ENCODE peak calls at places on chromosomes 2 and 18, in nine cellular contexts. G is cardiac muscle cell; Z is lower lobe of right lung; A is fibroblast of lung; D is HCT116; F is esophagus squamous epithelium; U is CD8-positive, alpha-beta memory T cell; W is CD4-positive, CD25-positive, alpha-beta regulatory T cell; E is bronchial epithelial cell. I is an unnamed sample.

GRCh38 chr18:48621815-48622555 is 83.2 kb downstream of the CTIF start:
- DNase-seq in G (no peak), Z (no peak), A (no peak), D (no peak), F (no peak), U (no peak), W (no peak), E (peak; percentile 10), I (no peak)

GRCh38 chr2:101625387-101625786 is 72.1 kb upstream of the MAP4K4 start:
- DNase-seq in G (no peak), Z (no peak), A (no peak), D (no peak), F (no peak), U (no peak), W (no peak), E (peak; percentile 23), I (no peak)

GRCh38 chr2:234488913-234489451 is 7.9 kb downstream of the ARL4C start:
- DNase-seq in G (no peak), Z (no peak), A (no peak), D (no peak), F (no peak), U (peak; percentile 88), W (peak; percentile 82), E (no peak), I (peak; percentile 81)

GRCh38 chr2:113157897-113158753 is 15.6 kb upstream of the PSD4 start:
- DNase-seq in G (peak; percentile 26), Z (no peak), A (peak; percentile 40), D (no peak), F (no peak), U (no peak), W (no peak), E (peak; percentile 95), I (no peak)

GRCh38 chr18:23281626-23282436 is 146.5 kb downstream of the CABLES1 start:
- DNase-seq in G (peak; percentile 17), Z (no peak), A (no peak), D (peak; percentile 35), F (no peak), U (no peak), W (no peak), E (peak; percentile 92), I (no peak)

GRCh38 chr2:203484266-203485112 is 50.6 kb downstream of the RAPH1 start:
- DNase-seq in G (peak; percentile 54), Z (no peak), A (peak; percentile 52), D (no peak), F (no peak), U (peak; percentile 42), W (peak; percentile 63), E (peak; percentile 24), I (peak; percentile 62)

GRCh38 chr2:18721038-18721922 is 131.9 kb upstream of the NT5C1B start:
- DNase-seq in G (peak; percentile 65), Z (no peak), A (peak; percentile 18), D (no peak), F (no peak), U (no peak), W (no peak), E (peak; percentile 8), I (no peak)

GRCh38 chr2:201440182-201440581 is 11.1 kb downstream of the TRAK2 start:
- DNase-seq in G (no peak), Z (no peak), A (no peak), D (peak; percentile 52), F (no peak), U (no peak), W (no peak), E (peak; percentile 88), I (no peak)

GRCh38 chr2:37993135-37993534 is 68.0 kb downstream of the RMDN2 start:
- DNase-seq in G (peak; percentile 31), Z (no peak), A (peak; percentile 34), D (no peak), F (no peak), U (no peak), W (no peak), E (peak; percentile 27), I (no peak)

GRCh38 chr2:98027535-98027934 is 31.8 kb upstream of the TMEM131 start:
- DNase-seq in G (no peak), Z (no peak), A (no peak), D (no peak), F (no peak), U (no peak), W (no peak), E (no peak), I (no peak)

GRCh38 chr2:233819884-233820765 is 34.2 kb downstream of the HJURP start:
- DNase-seq in G (no peak), Z (no peak), A (no peak), D (no peak), F (no peak), U (no peak), W (no peak), E (no peak), I (no peak)

GRCh38 chr2:9174771-9175441 is 31.7 kb upstream of the ASAP2 start:
- DNase-seq in G (peak; percentile 47), Z (peak; percentile 68), A (peak; percentile 70), D (no peak), F (no peak), U (no peak), W (no peak), E (peak; percentile 85), I (no peak)

GRCh38 chr2:196783431-196784094 is 15.9 kb downstream of the GTF3C3 start:
- DNase-seq in G (peak; percentile 25), Z (no peak), A (peak; percentile 47), D (no peak), F (no peak), U (no peak), W (no peak), E (peak; percentile 77), I (no peak)

GRCh38 chr2:86336350-86337234 is 834 bp downstream of the REEP1 start:
- DNase-seq in G (no peak), Z (no peak), A (no peak), D (no peak), F (no peak), U (no peak), W (no peak), E (no peak), I (no peak)

GRCh38 chr2:159094173-159094737 is 125.8 kb downstream of the TANC1 start:
- DNase-seq in G (peak; percentile 93), Z (peak; percentile 46), A (peak; percentile 89), D (no peak), F (no peak), U (no peak), W (no peak), E (no peak), I (no peak)

GRCh38 chr2:10790228-10790973 is 22.2 kb downstream of the PDIA6 start:
- DNase-seq in G (no peak), Z (no peak), A (no peak), D (no peak), F (no peak), U (no peak), W (no peak), E (no peak), I (peak; percentile 48)
- H3K36me3 ChIP-seq in G (peaks cover 57% of the 10 kb centered on the region), Z (peaks cover 98% of the 10 kb centered on the region), A (peaks cover 18% of the 10 kb centered on the region), D (peaks cover 84% of the 10 kb centered on the region), F (peaks cover 100% of the 10 kb centered on the region), U (peaks cover 28% of the 10 kb centered on the region), W (peaks cover 71% of the 10 kb centered on the region), E (peaks cover 27% of the 10 kb centered on the region), I (peaks cover 52% of the 10 kb centered on the region)

GRCh38 chr2:182758379-182758778 is 42.3 kb downstream of the DNAJC10 start:
- DNase-seq in G (no peak), Z (no peak), A (no peak), D (no peak), F (no peak), U (no peak), W (no peak), E (no peak), I (no peak)
- H3K36me3 ChIP-seq in G (peaks cover 51% of the 10 kb centered on the region), Z (peaks cover 86% of the 10 kb centered on the region), A (peaks cover 2% of the 10 kb centered on the region), D (peaks cover 22% of the 10 kb centered on the region), F (peaks cover 84% of the 10 kb centered on the region), U (peaks cover 26% of the 10 kb centered on the region), W (peaks cover 74% of the 10 kb centered on the region), E (peaks cover 8% of the 10 kb centered on the region), I (peaks cover 52% of the 10 kb centered on the region)

GRCh38 chr2:45713591-45713990 is 62.1 kb downstream of the PRKCE start:
- DNase-seq in G (no peak), Z (no peak), A (no peak), D (no peak), F (no peak), U (no peak), W (no peak), E (no peak), I (no peak)

GRCh38 chr2:45716915-45717314 is 65.4 kb downstream of the PRKCE start:
- DNase-seq in G (no peak), Z (no peak), A (no peak), D (no peak), F (no peak), U (no peak), W (no peak), E (no peak), I (no peak)

GRCh38 chr2:45713126-45713525 is 61.7 kb downstream of the PRKCE start:
- DNase-seq in G (no peak), Z (no peak), A (no peak), D (no peak), F (no peak), U (no peak), W (no peak), E (no peak), I (no peak)

GRCh38 chr2:45714679-45715078 is 63.2 kb downstream of the PRKCE start:
- DNase-seq in G (no peak), Z (no peak), A (no peak), D (no peak), F (no peak), U (no peak), W (no peak), E (no peak), I (no peak)

DNA sequence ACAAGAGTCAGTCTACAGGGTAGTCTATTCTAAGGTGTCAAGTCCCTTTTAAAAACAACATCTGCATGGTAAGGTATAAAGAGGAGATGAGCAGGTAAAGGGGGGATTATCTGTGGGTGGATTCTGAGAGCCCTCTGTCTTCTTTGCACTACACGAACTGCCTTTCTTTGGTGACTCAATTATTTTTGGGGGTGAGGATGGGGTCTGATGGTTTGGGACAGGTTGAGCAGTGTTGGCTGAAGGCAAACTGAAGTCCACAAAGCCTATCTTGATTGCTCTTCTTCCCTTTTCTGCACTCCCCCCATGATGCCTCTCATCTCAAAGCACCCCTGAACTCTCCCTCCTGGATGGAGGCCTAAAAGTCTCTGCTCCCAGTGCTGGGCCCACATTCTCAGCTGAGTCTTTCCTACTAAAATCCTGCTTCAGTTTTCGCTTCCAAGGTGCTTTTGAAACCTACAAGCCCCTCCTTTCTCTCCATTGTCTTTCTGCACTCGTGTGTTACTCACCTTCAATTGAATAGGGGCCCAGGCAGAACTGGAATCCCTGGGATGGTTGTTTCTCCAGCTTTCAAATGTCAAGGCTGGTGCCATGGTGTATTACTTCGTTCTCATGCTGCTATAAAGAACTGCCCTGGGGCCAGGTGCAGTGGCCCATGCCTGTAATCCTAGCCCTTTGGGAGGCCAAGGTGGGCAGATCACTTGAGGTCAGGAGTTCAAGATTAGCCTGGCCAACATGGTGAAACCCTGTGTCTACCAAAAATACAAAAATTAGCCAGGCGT is 64.3 kb downstream of the PRKCE start:
- DNase-seq in G (no peak), Z (no peak), A (no peak), D (no peak), F (no peak), U (no peak), W (no peak), E (no peak), I (no peak)
- H3K36me3 ChIP-seq in G (no peaks in the 10 kb centered on the region), Z (no peaks in the 10 kb centered on the region), A (no peaks in the 10 kb centered on the region), D (no peaks in the 10 kb centered on the region), F (no peaks in the 10 kb centered on the region), U (no peaks in the 10 kb centered on the region), W (no peaks in the 10 kb centered on the region), E (no peaks in the 10 kb centered on the region), I (no peaks in the 10 kb centered on the region)

GRCh38 chr2:219886615-219887014 is 259.2 kb downstream of the SLC4A3 start:
- DNase-seq in G (peak; percentile 1), Z (no peak), A (no peak), D (no peak), F (no peak), U (no peak), W (no peak), E (peak; percentile 58), I (no peak)

GRCh38 chr2:219887870-219888269 is 260.4 kb downstream of the SLC4A3 start:
- DNase-seq in G (no peak), Z (no peak), A (no peak), D (no peak), F (no peak), U (no peak), W (no peak), E (peak; percentile 57), I (no peak)
- H3K36me3 ChIP-seq in G (no peaks in the 10 kb centered on the region), Z (no peaks in the 10 kb centered on the region), A (no peaks in the 10 kb centered on the region), D (no peaks in the 10 kb centered on the region), F (no peaks in the 10 kb centered on the region), U (no peaks in the 10 kb centered on the region), W (no peaks in the 10 kb centered on the region), E (no peaks in the 10 kb centered on the region), I (no peaks in the 10 kb centered on the region)